ENCODE peak calls at places on chromosomes 13 and 19, in seven cellular contexts. F, C, R, X, Z, U and O are unnamed samples.

GRCh38 chr13:113405481-113406300 is 41.8 kb upstream of the GRTP1 start:
- DNase-seq in Z (no peak), R (no peak), F (peak), U (no peak), X (no peak), C (no peak), O (no peak)

GRCh38 chr19:16071072-16071691 is 5.1 kb upstream of the TPM4 start:
- DNase-seq in U (no peak), C (no peak), R (no peak), X (no peak), F (no peak), Z (no peak), O (no peak)

GRCh38 chr19:4068058-4068966 is 1.6 kb upstream of the ZBTB7A start:
- DNase-seq in U (no peak), C (no peak), R (no peak), Z (no peak), X (no peak), F (peak), O (no peak)

GRCh38 chr13:106099765-106100164 is 435.7 kb downstream of the EFNB2 start:
- DNase-seq in Z (no peak), R (no peak), U (no peak), C (no peak), X (no peak), F (peak), O (no peak)

GRCh38 chr19:20385056-20385455 is 180.5 kb downstream of the ZNF737 start:
- DNase-seq in C (no peak), Z (no peak), F (no peak), U (no peak), X (no peak), R (no peak), O (no peak)

GRCh38 chr13:60019119-60019993 is 144.4 kb downstream of the DIAPH3 start:
- DNase-seq in F (no peak), U (peak), R (no peak), C (no peak), X (no peak), Z (no peak), O (no peak)

GRCh38 chr13:104584481-104584880 is 1518.3 kb upstream of the SLC10A2 start:
- DNase-seq in C (no peak), U (peak), R (no peak), X (no peak), F (no peak), Z (peak), O (peak)

GRCh38 chr13:83125791-83126190 is 756.5 kb downstream of the SLITRK1 start:
- DNase-seq in U (no peak), F (no peak), Z (no peak), C (no peak), X (no peak), R (no peak), O (no peak)

GRCh38 chr13:95624020-95624419 is 20.5 kb downstream of the DZIP1 start:
- DNase-seq in C (no peak), U (peak), R (peak), F (no peak), Z (peak), X (peak), O (peak)